ENCODE peak calls at places on chromosomes 12 and 14, in six cellular contexts. R, V, M, W, L and E are unnamed samples.
A peak's percentile ranks its signal among the peaks of the same experiment; 100 is the strongest.

GRCh38 chr12:72442217-72442616 is 170.0 kb downstream of the TRHDE start:
- DNase-seq in R (no peak), V (no peak), M (no peak), W (no peak), L (no peak), E (no peak)

GRCh38 chr12:42278116-42278485 is 40.1 kb upstream of the YAF2 start:
- DNase-seq in R (no peak), V (no peak), M (no peak), W (no peak), L (no peak), E (no peak)

GRCh38 chr12:3078086-3078820 is 1.1 kb downstream of the TSPAN9 start:
- DNase-seq in R (no peak), V (no peak), M (no peak), W (peak; percentile 54), L (no peak), E (no peak)

GRCh38 chr12:75656650-75657049 is 145.2 kb upstream of the KRR1 start:
- DNase-seq in R (no peak), V (no peak), M (no peak), W (no peak), L (peak; percentile 93), E (no peak)

GRCh38 chr12:124392271-124392990 is 97.5 kb downstream of the RFLNA start:
- DNase-seq in R (no peak), V (no peak), M (peak; percentile 71), W (peak; percentile 75), L (peak; percentile 55), E (no peak)

GRCh38 chr12:121789800-121790748 is 3.4 kb downstream of the RHOF start:
- DNase-seq in R (peak; percentile 77), V (no peak), M (no peak), W (peak; percentile 67), L (no peak), E (peak; percentile 88)

GRCh38 chr14:41062826-41063225 is 543.9 kb upstream of the LRFN5 start:
- DNase-seq in R (no peak), V (no peak), M (no peak), W (no peak), L (peak; percentile 0), E (no peak)

GRCh38 chr12:97556201-97556824 is 93.7 kb downstream of the RMST start:
- DNase-seq in R (no peak), V (no peak), M (no peak), W (peak; percentile 35), L (no peak), E (no peak)

GRCh38 chr12:89351489-89352241 is 636 bp downstream of the DUSP6 start:
- DNase-seq in R (peak; percentile 71), V (no peak), M (peak; percentile 67), W (no peak), L (no peak), E (peak; percentile 90)

GRCh38 chr12:46492471-46493351 is 120.1 kb upstream of the SLC38A2 start:
- DNase-seq in R (no peak), V (no peak), M (no peak), W (no peak), L (peak; percentile 85), E (no peak)

GRCh38 chr14:93073833-93074769 is 41.6 kb downstream of the ITPK1 start:
- DNase-seq in R (no peak), V (no peak), M (no peak), W (no peak), L (no peak), E (peak; percentile 69)

GRCh38 chr12:13980548-13981295 is 680 bp downstream of the GRIN2B start:
- DNase-seq in R (no peak), V (no peak), M (peak; percentile 65), W (peak; percentile 60), L (no peak), E (peak; percentile 81)

GRCh38 chr12:129193263-129193871 is 340.1 kb downstream of the GLT1D1 start:
- DNase-seq in R (no peak), V (no peak), M (peak; percentile 85), W (peak; percentile 55), L (no peak), E (no peak)

GRCh38 chr14:24367506-24368214 is at the start of gene NFATC4:
- DNase-seq in R (peak; percentile 95), V (peak; percentile 60), M (peak; percentile 88), W (peak; percentile 98), L (peak; percentile 81), E (no peak)

GRCh38 chr14:39368261-39368959 is 63.8 kb downstream of the FBXO33 start:
- DNase-seq in R (peak; percentile 74), V (no peak), M (peak; percentile 63), W (peak; percentile 92), L (peak; percentile 44), E (no peak)

GRCh38 chr14:23294734-23295561 is 7.7 kb downstream of the PPP1R3E start:
- DNase-seq in R (no peak), V (no peak), M (peak; percentile 56), W (peak; percentile 75), L (no peak), E (no peak)

GRCh38 chr12:1859643-1860042 is 39.3 kb downstream of the LRTM2 start:
- DNase-seq in R (no peak), V (no peak), M (no peak), W (no peak), L (no peak), E (no peak)

GRCh38 chr14:102427642-102428041 is 64.9 kb downstream of the TECPR2 start:
- DNase-seq in R (peak; percentile 43), V (no peak), M (no peak), W (no peak), L (no peak), E (no peak)

GRCh38 chr14:89603938-89604480 is 187.0 kb upstream of the FOXN3 start:
- DNase-seq in R (no peak), V (no peak), M (no peak), W (no peak), L (no peak), E (peak; percentile 45)

GRCh38 chr14:70416322-70416716 is 571 bp downstream of the SYNJ2BP start:
- DNase-seq in R (no peak), V (no peak), M (no peak), W (peak; percentile 30), L (no peak), E (no peak)

GRCh38 chr12:69555461-69555860 is 29.8 kb upstream of the CCT2 start:
- DNase-seq in R (no peak), V (no peak), M (no peak), W (no peak), L (no peak), E (no peak)

GRCh38 chr12:62270872-62271271 is 10.7 kb downstream of the USP15 start:
- DNase-seq in R (no peak), V (no peak), M (no peak), W (no peak), L (no peak), E (no peak)

GRCh38 chr12:62278022-62278421 is 17.8 kb downstream of the USP15 start:
- DNase-seq in R (no peak), V (no peak), M (no peak), W (no peak), L (no peak), E (no peak)

GRCh38 chr12:62272936-62273552 is 12.8 kb downstream of the USP15 start:
- DNase-seq in R (no peak), V (no peak), M (no peak), W (no peak), L (no peak), E (no peak)

GRCh38 chr12:62270384-62270783 is 10.2 kb downstream of the USP15 start:
- DNase-seq in R (no peak), V (no peak), M (no peak), W (no peak), L (no peak), E (no peak)

GRCh38 chr12:62273724-62274380 is 13.6 kb downstream of the USP15 start:
- DNase-seq in R (no peak), V (no peak), M (no peak), W (no peak), L (no peak), E (no peak)
- H3K4me1 ChIP-seq in R (peaks cover 42% of the 10 kb centered on the region), V (no peaks in the 10 kb centered on the region), M (no peaks in the 10 kb centered on the region), W (no peaks in the 10 kb centered on the region), L (no peaks in the 10 kb centered on the region), E (peaks cover 44% of the 10 kb centered on the region)

DNA sequence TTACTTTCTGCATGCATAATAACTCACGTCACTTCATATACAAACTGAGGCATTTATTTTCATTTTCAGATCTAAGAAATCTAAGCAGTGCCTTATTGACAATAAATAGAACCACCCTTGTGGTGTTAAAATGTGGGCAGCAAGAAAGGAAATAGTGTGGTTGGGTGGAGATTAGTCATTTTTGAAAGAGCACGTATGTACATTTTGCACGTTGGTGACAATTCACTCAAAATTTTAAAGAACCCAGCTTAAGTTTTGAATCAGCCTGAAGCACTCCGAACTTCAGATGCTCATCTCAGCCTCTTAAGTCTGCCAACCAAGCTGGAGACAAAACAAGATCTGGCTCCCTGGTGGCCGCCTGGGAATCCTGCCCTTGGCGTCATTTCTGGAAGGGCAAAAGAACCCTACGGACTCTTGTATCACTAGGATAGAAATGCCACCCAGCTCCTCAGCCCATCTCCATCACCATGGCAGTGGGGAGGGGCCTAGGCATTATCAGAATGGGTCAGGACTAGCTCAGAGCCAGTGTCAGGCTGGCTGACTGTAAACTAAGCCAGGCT is 89.5 kb upstream of the BCL2L14 start:
- DNase-seq in R (no peak), V (no peak), M (no peak), W (no peak), L (no peak), E (no peak)
- TF ChIP-seq POLR2AphosphoS5 in R (no peak), V (no peak), M (no peak), W (no peak), L (no peak), E (no peak)

DNA sequence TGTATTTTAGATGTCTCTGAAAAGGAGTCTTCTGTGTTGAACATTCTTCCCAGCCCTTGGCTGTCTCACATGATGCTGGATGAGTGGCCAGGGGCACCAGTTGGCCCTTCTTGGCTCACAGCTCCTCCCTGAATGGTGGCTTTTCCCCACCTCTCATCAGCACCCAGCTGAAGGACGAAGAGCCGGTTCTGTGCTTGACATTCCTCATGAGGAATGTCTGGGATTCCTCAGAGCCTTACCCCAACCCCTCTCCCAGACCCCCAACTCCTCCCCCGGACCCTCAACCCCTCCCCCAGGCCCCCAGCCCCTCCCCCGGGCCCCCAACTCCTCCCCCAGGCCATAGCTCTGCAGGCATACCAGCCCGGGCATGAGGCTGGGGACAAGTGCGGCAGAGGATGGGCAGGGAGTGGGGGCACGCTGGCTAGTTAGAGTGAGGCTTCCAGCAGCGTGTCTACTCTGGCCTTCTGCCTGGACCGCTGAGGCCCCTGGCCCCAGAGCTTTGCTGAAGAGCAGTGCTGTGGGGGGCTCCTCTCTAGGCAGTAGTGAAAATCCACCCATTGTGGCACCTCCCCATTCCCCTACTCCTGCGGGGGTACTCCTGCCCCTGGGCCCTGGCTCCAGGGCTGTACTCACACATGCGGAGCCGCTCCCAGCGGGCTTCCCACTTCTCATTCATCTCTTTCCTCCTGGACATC is 64.3 kb downstream of the PLEKHG3 start:
- DNase-seq in R (peak; percentile 54), V (no peak), M (no peak), W (peak; percentile 73), L (no peak), E (no peak)
- H3K4me1 ChIP-seq in R (peaks cover 12% of the 10 kb centered on the region), V (no peaks in the 10 kb centered on the region), M (peaks cover 25% of the 10 kb centered on the region), W (peaks cover 20% of the 10 kb centered on the region), L (peaks cover 11% of the 10 kb centered on the region), E (peaks cover 13% of the 10 kb centered on the region)

DNA sequence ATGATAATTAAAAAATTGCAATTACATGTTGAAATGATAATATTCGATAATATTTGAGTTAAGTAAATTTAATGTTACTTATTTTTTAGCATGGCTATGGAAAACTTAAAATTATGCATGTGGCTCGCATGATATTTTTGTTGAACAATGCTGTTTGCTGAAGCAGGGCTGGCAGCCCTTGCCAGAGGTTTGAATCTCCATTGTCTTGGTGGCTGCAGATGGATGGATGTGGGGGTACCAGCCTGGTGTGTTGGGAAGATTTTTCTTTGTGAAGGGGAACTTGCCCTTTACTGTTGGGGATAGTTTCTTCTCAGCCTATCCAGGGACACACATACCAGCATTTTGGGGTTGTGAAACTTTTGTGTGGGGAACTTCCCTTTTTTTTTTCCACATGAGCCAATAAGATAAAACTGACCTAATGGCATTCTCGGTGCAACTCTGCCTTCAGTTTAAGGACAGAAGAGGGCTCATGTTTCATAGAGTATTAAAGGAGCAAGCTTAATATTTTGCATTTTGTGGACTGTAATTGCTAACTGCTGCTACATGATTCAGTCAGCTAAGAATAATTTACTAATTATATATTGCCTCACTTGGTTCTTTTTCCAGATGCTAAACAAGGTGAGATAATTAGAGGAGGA is 8.8 kb downstream of the RASSF3 start:
- DNase-seq in R (no peak), V (no peak), M (no peak), W (no peak), L (no peak), E (no peak)
- TF ChIP-seq POLR2AphosphoS5 in R (no peak), V (no peak), M (no peak), W (no peak), L (no peak), E (no peak)